ENCODE peak calls at places on chromosomes 1 and 21, in seven cellular contexts. I is adrenal gland; J is HAP-1; A is BE2C; Q is IMR-90; B is body of pancreas; N is CD8-positive, alpha-beta memory T cell. R is an unnamed sample.
A peak's percentile ranks its signal among the peaks of the same experiment; 100 is the strongest.

GRCh38 chr1:15168479-15168878 is 14.9 kb downstream of the TMEM51 start:
- DNase-seq in A (no peak), J (no peak), I (peak; percentile 69), Q (peak; percentile 99), B (peak; percentile 64), N (no peak), R (no peak)

GRCh38 chr1:205170532-205171269 is 40.8 kb downstream of the DSTYK start:
- DNase-seq in I (no peak), B (no peak), J (no peak), A (no peak), N (no peak), Q (no peak), R (no peak)

GRCh38 chr1:160460683-160461287 is 60.4 kb downstream of the VANGL2 start:
- DNase-seq in A (no peak), J (no peak), N (no peak), B (no peak), Q (no peak), I (no peak), R (no peak)

GRCh38 chr21:20551939-20552338 is 446.3 kb upstream of the NCAM2 start:
- DNase-seq in B (no peak), N (no peak), A (no peak), J (no peak), Q (no peak), I (no peak), R (no peak)

GRCh38 chr21:26756491-26757159 is 88.6 kb downstream of the ADAMTS1 start:
- DNase-seq in I (no peak), A (no peak), B (no peak), J (no peak), Q (peak; percentile 55), N (no peak), R (no peak)

GRCh38 chr1:79042539-79042938 is 36.0 kb upstream of the ADGRL4 start:
- DNase-seq in I (no peak), B (no peak), Q (no peak), J (no peak), A (no peak), N (no peak), R (no peak)

GRCh38 chr1:25837253-25837875 is 17.6 kb downstream of the MTFR1L start:
- DNase-seq in Q (no peak), B (no peak), J (no peak), N (no peak), A (no peak), I (no peak), R (no peak)

GRCh38 chr1:69846267-69846666 is 278.5 kb downstream of the LRRC7 start:
- DNase-seq in Q (no peak), J (peak; percentile 39), A (no peak), I (no peak), N (no peak), B (no peak), R (no peak)

GRCh38 chr1:207217778-207218511 is 103.5 kb upstream of the CD55 start:
- DNase-seq in J (no peak), B (no peak), Q (no peak), N (no peak), A (no peak), I (no peak), R (no peak)

GRCh38 chr1:112674986-112675727 is 698 bp downstream of the MOV10 start:
- DNase-seq in Q (peak; percentile 6), N (peak; percentile 62), I (peak; percentile 61), J (no peak), B (peak; percentile 57), A (peak; percentile 72), R (peak; percentile 68)

GRCh38 chr1:156625436-156626078 is 6.3 kb downstream of the HAPLN2 start:
- DNase-seq in Q (peak; percentile 28), B (peak; percentile 54), J (peak; percentile 40), I (peak; percentile 46), N (peak; percentile 72), A (peak; percentile 85), R (no peak)

GRCh38 chr1:55716151-55716550 is 501.0 kb upstream of the USP24 start:
- DNase-seq in A (no peak), N (no peak), J (no peak), Q (peak; percentile 61), B (no peak), I (no peak), R (no peak)

GRCh38 chr1:22114083-22115012 is 28.5 kb downstream of the WNT4 start:
- DNase-seq in A (peak; percentile 32), Q (peak; percentile 76), J (no peak), N (no peak), B (no peak), I (no peak), R (peak; percentile 13)

GRCh38 chr1:27392778-27393635 is 585 bp downstream of the GPR3 start:
- DNase-seq in N (no peak), I (no peak), J (peak; percentile 3), B (no peak), A (no peak), Q (no peak), R (no peak)

GRCh38 chr1:92538413-92539061 is 51.8 kb upstream of the GFI1 start:
- DNase-seq in I (no peak), A (no peak), N (no peak), B (no peak), J (no peak), Q (peak; percentile 15), R (no peak)

GRCh38 chr1:46070164-46070814 is 62.1 kb downstream of the PIK3R3 start:
- DNase-seq in N (no peak), B (no peak), Q (no peak), A (no peak), J (no peak), I (peak; percentile 38), R (no peak)

GRCh38 chr1:200334661-200335256 is 75.1 kb downstream of the ZNF281 start:
- DNase-seq in Q (no peak), N (no peak), B (no peak), J (no peak), I (no peak), A (no peak), R (no peak)

GRCh38 chr1:21921100-21921875 is 15.8 kb downstream of the HSPG2 start:
- DNase-seq in B (no peak), Q (no peak), I (peak; percentile 16), N (no peak), A (no peak), J (no peak), R (no peak)

GRCh38 chr1:29878501-29878900 is 642.2 kb downstream of the PTPRU start:
- DNase-seq in N (no peak), A (no peak), B (no peak), I (no peak), Q (no peak), J (no peak), R (no peak)

GRCh38 chr1:107617921-107618320 is 347.1 kb downstream of the VAV3 start:
- DNase-seq in I (no peak), N (no peak), A (no peak), B (no peak), J (no peak), Q (no peak), R (peak; percentile 21)

GRCh38 chr1:222928212-222928611 is 113.4 kb downstream of the DISP1 start:
- DNase-seq in A (peak; percentile 20), J (no peak), I (peak; percentile 74), B (peak; percentile 69), Q (peak; percentile 21), N (no peak), R (peak; percentile 42)

GRCh38 chr1:19424651-19425570 is 60.4 kb downstream of the CAPZB start:
- DNase-seq in A (no peak), J (no peak), N (no peak), I (no peak), Q (no peak), B (no peak), R (no peak)

GRCh38 chr1:203165101-203165799 is 10.4 kb downstream of the MYBPH start:
- DNase-seq in Q (no peak), B (no peak), N (no peak), J (no peak), I (no peak), A (no peak), R (no peak)

GRCh38 chr1:39564340-39564739 is 12.2 kb downstream of the PABPC4 start:
- DNase-seq in J (no peak), B (peak; percentile 45), N (no peak), A (no peak), I (no peak), Q (no peak), R (no peak)
- H3K4me3 ChIP-seq in J (no peak overlapping the region), B (no peak overlapping the region), N (no peak overlapping the region), A (no peak overlapping the region), I (no peak overlapping the region), Q (no peak overlapping the region), R (no peak overlapping the region)

GRCh38 chr1:48943393-48943792 is 166.7 kb upstream of the BEND5 start:
- DNase-seq in B (no peak), A (no peak), J (no peak), I (no peak), Q (no peak), N (no peak), R (no peak)
- H3K9me3 ChIP-seq in B (no peaks in the 10 kb centered on the region), A (no peaks in the 10 kb centered on the region), J (no peaks in the 10 kb centered on the region), I (no peaks in the 10 kb centered on the region), Q (peaks cover 15% of the 10 kb centered on the region), N (no peaks in the 10 kb centered on the region), R (no peaks in the 10 kb centered on the region)

DNA sequence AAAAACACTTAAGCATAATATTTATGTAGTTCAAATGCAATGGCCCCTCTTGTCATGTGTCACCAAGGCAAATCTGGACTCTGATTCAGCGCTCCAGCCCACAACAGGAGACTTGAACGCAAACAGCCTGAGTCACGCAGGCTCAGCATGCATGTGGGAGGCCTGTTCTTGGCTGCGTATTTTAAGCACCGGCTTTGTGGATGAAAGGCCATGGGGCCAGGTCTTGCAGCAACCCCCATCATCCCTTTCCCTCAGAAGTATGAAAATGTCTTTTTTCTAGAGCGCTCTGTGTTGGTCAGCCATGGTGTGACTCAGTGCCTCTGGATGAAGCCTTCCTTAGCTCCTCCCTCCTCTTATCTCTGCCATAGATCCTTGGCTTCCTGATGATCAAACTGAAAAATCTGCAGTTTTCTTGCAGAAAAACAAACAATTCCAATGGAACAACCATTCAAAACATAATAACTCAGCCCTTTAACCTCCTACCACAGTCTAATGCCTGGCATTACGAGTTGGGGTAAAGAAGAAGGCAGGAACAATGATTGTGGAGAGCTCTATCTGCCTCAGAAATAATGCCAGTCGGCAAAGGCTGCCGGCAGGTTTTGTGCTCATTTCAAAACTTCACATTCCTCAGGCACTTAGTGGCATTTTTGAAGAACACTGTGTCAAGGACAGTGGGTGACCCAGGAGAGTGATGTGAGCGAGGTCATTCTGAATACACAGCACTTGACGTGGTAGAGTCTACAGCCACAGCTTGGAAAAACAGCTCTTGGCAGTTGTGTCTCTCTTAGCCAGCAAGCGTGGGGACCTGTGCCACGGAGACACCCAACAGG is 167.5 kb downstream of the CLIC6 start:
- DNase-seq in A (no peak), B (peak; percentile 48), Q (peak; percentile 100), N (no peak), J (no peak), I (peak; percentile 85), R (no peak)
- H3K4me3 ChIP-seq in A (no peak overlapping the region), B (no peak overlapping the region), Q (no peak overlapping the region), N (no peak overlapping the region), J (no peak overlapping the region), I (no peak overlapping the region), R (no peak overlapping the region)

GRCh38 chr1:73639494-73639893 is 558.5 kb downstream of the LRRIQ3 start:
- DNase-seq in J (no peak), I (no peak), A (no peak), Q (no peak), B (no peak), N (no peak), R (no peak)

GRCh38 chr1:73637275-73637674 is 560.7 kb downstream of the LRRIQ3 start:
- DNase-seq in B (no peak), N (no peak), J (no peak), I (no peak), Q (no peak), A (no peak), R (no peak)

DNA sequence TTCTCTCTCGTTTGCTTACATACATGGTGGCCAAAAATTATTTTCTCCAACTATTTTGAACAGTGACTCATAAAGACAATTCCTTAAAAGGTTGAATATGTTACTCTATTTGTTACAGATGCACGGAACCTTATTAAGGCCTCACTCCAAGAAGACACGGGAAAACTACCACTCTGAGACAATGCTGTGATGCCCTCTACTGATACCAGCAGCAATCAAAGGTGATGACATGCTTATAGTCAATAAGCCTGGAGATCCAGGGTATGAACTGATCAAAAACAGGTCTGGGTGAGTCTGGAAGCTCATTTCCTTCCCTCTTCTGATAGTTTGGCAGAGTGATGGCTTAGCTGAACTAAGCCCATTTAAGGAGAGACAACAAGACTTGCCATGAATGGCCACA is 563.0 kb downstream of the LRRIQ3 start:
- DNase-seq in Q (no peak), I (no peak), N (no peak), B (no peak), A (no peak), J (no peak), R (no peak)
- H3K9me3 ChIP-seq in Q (no peaks in the 10 kb centered on the region), I (no peaks in the 10 kb centered on the region), N (no peaks in the 10 kb centered on the region), B (no peaks in the 10 kb centered on the region), A (no peaks in the 10 kb centered on the region), J (no peaks in the 10 kb centered on the region), R (no peaks in the 10 kb centered on the region)

R was measured in mucosa of descending colon.